ENCODE peak calls at places on chromosomes 5 and 9, in four cellular contexts. K, C, P and N are unnamed samples. For H3K4me1, the result is how much of the 10 kb centered on the place peaks cover.

GRCh38 chr5:89083791-89084190 is 200.8 kb upstream of the MEF2C start:
- DNase-seq in K (no peak), C (no peak), P (no peak), N (no peak)

GRCh38 chr5:116646611-116647289 is 72.1 kb upstream of the SEMA6A start:
- DNase-seq in K (no peak), C (no peak), P (no peak), N (no peak)

GRCh38 chr9:121286973-121287721 is 19.2 kb downstream of the GSN start:
- DNase-seq in K (peak), C (peak), P (peak), N (peak)

GRCh38 chr5:116773926-116774325 is 199.3 kb upstream of the SEMA6A start:
- DNase-seq in K (no peak), C (no peak), P (no peak), N (no peak)

GRCh38 chr9:68690088-68690487 is 15.0 kb upstream of the PIP5K1B start:
- DNase-seq in K (peak), C (peak), P (peak), N (peak)

GRCh38 chr5:90398726-90399125 is 10.8 kb downstream of the CETN3 start:
- DNase-seq in K (no peak), C (no peak), P (no peak), N (no peak)

GRCh38 chr9:10903969-10904368 is 291.2 kb upstream of the PTPRD start:
- DNase-seq in K (no peak), C (no peak), P (no peak), N (no peak)

GRCh38 chr5:114467729-114468128 is 105.9 kb downstream of the KCNN2 start:
- DNase-seq in K (no peak), C (no peak), P (no peak), N (no peak)

GRCh38 chr5:11378462-11378861 is 525.8 kb downstream of the CTNND2 start:
- DNase-seq in K (no peak), C (no peak), P (no peak), N (no peak)

GRCh38 chr5:98474211-98474610 is 299.3 kb upstream of the RGMB start:
- DNase-seq in K (no peak), C (no peak), P (no peak), N (no peak)

GRCh38 chr9:120307599-120307998 is 272.4 kb downstream of the CDK5RAP2 start:
- DNase-seq in K (no peak), C (no peak), P (no peak), N (peak)

DNA sequence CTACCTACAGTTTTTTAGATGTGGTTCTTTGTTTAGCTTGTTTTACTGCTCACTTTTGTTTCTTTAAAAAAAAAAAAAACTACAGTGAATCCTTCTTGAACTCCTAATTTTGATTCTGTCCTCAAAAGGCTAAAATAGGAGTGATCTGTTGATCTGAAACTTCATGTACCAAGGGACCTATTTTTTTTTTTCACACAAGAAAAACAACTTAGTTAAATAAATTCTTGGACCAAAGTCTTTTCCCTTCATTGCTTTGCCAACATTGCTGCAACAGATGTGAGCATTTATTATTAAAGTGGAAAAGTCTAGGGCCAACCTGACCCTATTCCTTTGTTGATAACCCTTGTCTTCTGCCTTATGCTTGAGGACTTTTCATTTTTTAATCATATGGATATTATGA is 236.8 kb downstream of the ARHGEF28 start:
- DNase-seq in K (no peak), C (no peak), P (no peak), N (no peak)
- H3K4me1 ChIP-seq in K (under half), C (under half), P (under half), N (under half)

DNA sequence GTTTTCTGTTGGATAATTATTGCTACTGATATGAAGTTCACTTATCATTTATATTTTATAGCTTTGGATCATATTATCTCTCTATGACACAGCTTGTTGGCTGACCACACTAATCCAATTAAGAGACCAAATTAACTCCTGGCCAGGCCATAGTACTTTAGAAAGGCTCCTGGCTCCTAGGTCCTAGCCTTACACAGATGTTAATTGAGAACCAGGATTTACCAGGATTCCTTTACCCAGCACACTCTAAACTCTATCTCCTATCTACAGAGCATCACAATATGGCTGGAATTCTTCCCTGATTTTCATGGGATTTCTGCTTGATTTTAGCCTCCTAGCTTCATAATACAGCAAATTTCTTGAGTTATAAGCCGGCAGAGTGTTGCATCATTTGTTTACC is 80.3 kb downstream of the SLCO6A1 start:
- DNase-seq in K (no peak), C (no peak), P (no peak), N (no peak)
- TF ChIP-seq CTCF in K (no peak), C (no peak), P (no peak), N (no peak)

GRCh38 chr9:127634021-127634420 is 21.9 kb downstream of the STXBP1 start:
- DNase-seq in K (no peak), C (no peak), P (no peak), N (no peak)
- H3K27ac ChIP-seq in K (no peak), C (no peak), P (no peak), N (peak)

DNA sequence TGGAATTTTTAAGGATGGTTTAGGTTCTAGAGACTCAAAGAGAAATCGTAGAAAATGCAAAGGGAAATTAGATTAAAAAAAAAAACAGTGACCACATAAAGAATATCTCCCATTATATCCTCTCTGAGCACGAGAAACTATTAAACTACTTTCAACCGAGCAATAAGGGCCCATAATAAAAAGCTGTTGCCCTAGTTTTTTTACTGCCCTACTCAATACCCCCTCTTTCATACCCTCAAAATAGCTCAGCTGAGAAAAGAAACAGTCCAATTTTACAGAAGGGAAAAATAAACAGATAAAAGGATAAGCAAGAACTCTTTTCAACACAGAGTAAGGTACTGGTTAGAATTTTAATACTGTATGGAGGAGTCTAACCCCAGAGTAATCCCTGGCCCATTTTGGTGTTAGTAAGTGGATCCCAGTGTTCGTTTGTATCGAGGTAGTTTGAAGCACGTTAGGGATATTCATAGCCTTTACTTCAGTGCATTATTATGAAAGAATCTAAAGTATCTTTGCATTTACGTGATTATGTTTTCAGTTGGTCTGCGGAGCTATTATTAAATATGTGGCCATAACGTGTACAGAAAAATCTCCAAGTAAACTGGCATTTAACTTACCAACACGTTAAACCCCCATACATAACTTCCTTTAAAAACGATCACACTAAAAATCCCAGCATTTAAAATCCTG is 980 bp upstream of the RHOBTB3 start:
- DNase-seq in K (no peak), C (no peak), P (no peak), N (no peak)
- H3K4me1 ChIP-seq in K (under half), C (under half), P (half or more), N (under half)